ENCODE peak calls at places on chromosomes 1 and 21, in eight cellular contexts. E, X, L, H, U, D, Y and Z are unnamed samples.

GRCh38 chr21:27369962-27370578 is 403.2 kb upstream of the ADAMTS5 start:
- DNase-seq in X (no peak), U (no peak), D (no peak), H (no peak), L (no peak), Y (no peak), E (no peak), Z (no peak)

GRCh38 chr1:242120432-242120831 is 121.5 kb upstream of the MAP1LC3C start:
- DNase-seq in H (no peak), L (no peak), D (no peak), E (no peak), Y (no peak), X (no peak), U (no peak), Z (no peak)

GRCh38 chr1:5296135-5296930 is 641.9 kb downstream of the AJAP1 start:
- DNase-seq in D (no peak), X (no peak), Y (no peak), L (no peak), E (no peak), U (no peak), H (no peak), Z (no peak)

GRCh38 chr1:27633298-27633610 is 1.7 kb downstream of the FGR start:
- DNase-seq in D (no peak), H (no peak), L (no peak), E (no peak), X (no peak), Y (no peak), U (no peak), Z (no peak)

GRCh38 chr1:150869683-150870082 is 6.7 kb downstream of the ARNT start:
- DNase-seq in H (no peak), D (no peak), E (no peak), Y (no peak), L (no peak), U (no peak), X (no peak), Z (no peak)

GRCh38 chr21:33820371-33820770 is 95.2 kb downstream of the ATP5PO start:
- DNase-seq in L (no peak), X (no peak), E (no peak), H (no peak), D (no peak), Y (no peak), U (no peak), Z (no peak)

GRCh38 chr21:26850116-26850643 is 5.0 kb upstream of the ADAMTS1 start:
- DNase-seq in L (peak), H (no peak), X (no peak), U (peak), E (no peak), D (no peak), Y (peak), Z (no peak)

GRCh38 chr1:15272009-15272781 is 25.2 kb downstream of the FHAD1 start:
- DNase-seq in E (peak), D (peak), H (no peak), U (peak), Y (peak), X (peak), L (peak), Z (no peak)

GRCh38 chr1:78069784-78070183 is 24.0 kb downstream of the GIPC2 start:
- DNase-seq in X (no peak), L (no peak), D (no peak), H (no peak), Y (no peak), E (no peak), U (no peak), Z (no peak)

GRCh38 chr1:2824999-2825398 is 23.5 kb upstream of the TTC34 start:
- DNase-seq in Y (no peak), L (no peak), X (no peak), E (no peak), D (no peak), U (no peak), H (no peak), Z (no peak)

GRCh38 chr1:184407816-184408510 is 21.1 kb downstream of the C1orf21 start:
- DNase-seq in U (no peak), Y (peak), L (peak), D (no peak), X (no peak), H (no peak), E (no peak), Z (no peak)

GRCh38 chr1:165287329-165287728 is 69.2 kb downstream of the LMX1A start:
- DNase-seq in U (no peak), H (no peak), Y (no peak), D (no peak), E (no peak), L (no peak), X (no peak), Z (no peak)

GRCh38 chr1:205073511-205073910 is 10.7 kb downstream of the TMEM81 start:
- DNase-seq in D (no peak), Y (no peak), E (no peak), X (no peak), U (no peak), L (no peak), H (no peak), Z (no peak)

GRCh38 chr1:241270016-241270415 is 87.0 kb downstream of the RGS7 start:
- DNase-seq in X (no peak), H (no peak), L (no peak), E (no peak), Y (no peak), U (no peak), D (no peak), Z (no peak)

GRCh38 chr1:172753964-172754363 is 95.1 kb downstream of the FASLG start:
- DNase-seq in X (no peak), H (no peak), U (no peak), Y (no peak), E (no peak), L (no peak), D (no peak), Z (no peak)

GRCh38 chr1:113783254-113784103 is 24.2 kb upstream of the PHTF1 start:
- DNase-seq in H (no peak), X (no peak), U (no peak), D (no peak), Y (peak), E (peak), L (peak), Z (peak)

GRCh38 chr1:71413441-71414170 is 332.8 kb upstream of the ZRANB2 start:
- DNase-seq in D (no peak), X (no peak), U (no peak), H (no peak), E (no peak), L (no peak), Y (no peak), Z (no peak)

GRCh38 chr1:32400876-32401631 is 6.8 kb upstream of the BSDC1 start:
- DNase-seq in Y (peak), X (peak), E (peak), L (peak), H (peak), D (peak), U (peak), Z (peak)

GRCh38 chr21:28669331-28669730 is 323.3 kb downstream of the LTN1 start:
- DNase-seq in D (no peak), U (no peak), E (no peak), X (no peak), H (no peak), Y (no peak), L (peak), Z (no peak)

GRCh38 chr1:25902462-25902861 is 3.8 kb downstream of the STMN1 start:
- DNase-seq in L (no peak), Y (no peak), E (no peak), D (no peak), H (no peak), U (no peak), X (no peak), Z (no peak)

GRCh38 chr1:215018555-215018954 is 64.0 kb upstream of the KCNK2 start:
- DNase-seq in U (no peak), H (no peak), E (no peak), D (no peak), Y (peak), L (peak), X (peak), Z (no peak)

GRCh38 chr1:26102046-26102925 is 9.3 kb upstream of the PDIK1L start:
- DNase-seq in L (peak), H (no peak), X (no peak), U (no peak), D (no peak), E (no peak), Y (no peak), Z (no peak)

GRCh38 chr1:243916160-243916559 is 66.1 kb upstream of the AKT3 start:
- DNase-seq in E (no peak), U (no peak), L (peak), H (no peak), X (no peak), D (no peak), Y (peak), Z (no peak)

GRCh38 chr1:15755643-15756040 is 3.0 kb upstream of the FBLIM1 start:
- DNase-seq in E (no peak), L (no peak), U (no peak), X (no peak), D (no peak), H (no peak), Y (no peak), Z (no peak)

GRCh38 chr1:14392887-14393365 is 205.6 kb upstream of the KAZN start:
- DNase-seq in E (no peak), X (no peak), Y (no peak), H (no peak), L (no peak), U (no peak), D (no peak), Z (no peak)

GRCh38 chr1:177710973-177711372 is 258.9 kb downstream of the SEC16B start:
- DNase-seq in Y (no peak), E (no peak), X (no peak), U (no peak), D (no peak), H (no peak), L (no peak), Z (no peak)

GRCh38 chr1:172136925-172137324 is 283.6 kb upstream of the C1orf105 start:
- DNase-seq in H (no peak), X (no peak), Y (no peak), D (no peak), E (no peak), L (no peak), U (no peak), Z (no peak)

DNA sequence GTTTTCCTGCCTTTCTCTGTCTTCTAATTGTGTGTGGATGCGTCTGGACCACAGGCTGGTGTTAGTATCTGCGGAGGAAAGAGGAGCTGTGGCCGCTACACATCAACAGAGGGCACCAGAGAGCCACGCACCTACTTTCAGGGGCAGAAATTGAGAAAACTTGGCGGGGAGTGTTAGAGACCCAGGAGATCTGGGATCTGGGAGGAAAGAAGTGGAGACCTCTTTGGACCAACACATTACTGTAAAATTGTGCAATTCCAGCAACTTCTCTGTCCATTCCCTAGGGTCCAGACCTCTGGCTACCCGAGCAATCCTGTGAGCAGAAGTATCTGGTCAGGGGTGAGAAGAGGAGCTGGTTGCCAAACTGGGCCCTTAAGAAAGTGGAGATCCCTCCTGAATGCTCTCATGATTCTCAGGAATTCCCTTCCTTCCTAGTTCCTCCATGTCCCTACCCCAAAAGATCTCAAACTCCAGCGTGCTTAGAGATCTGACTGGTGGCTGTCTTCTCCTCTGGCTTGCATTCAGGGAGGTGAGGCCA is 1.3 kb upstream of the KIRREL1 start:
- DNase-seq in X (no peak), L (peak), D (peak), U (peak), E (peak), H (peak), Y (peak), Z (peak)
- H3K27ac ChIP-seq in X (no peak), L (peak), D (peak), U (peak), E (no peak), H (no peak), Y (no peak), Z (no peak)

GRCh38 chr1:179828554-179829110 is 49.0 kb downstream of the TOR1AIP2 start:
- DNase-seq in Y (no peak), D (no peak), E (no peak), U (no peak), H (no peak), L (no peak), X (no peak), Z (no peak)

GRCh38 chr1:179826626-179827280 is 50.9 kb downstream of the TOR1AIP2 start:
- DNase-seq in L (no peak), H (no peak), U (no peak), X (no peak), E (no peak), Y (no peak), D (no peak), Z (no peak)

GRCh38 chr1:179831852-179832699 is 45.5 kb downstream of the TOR1AIP2 start:
- DNase-seq in H (no peak), X (no peak), E (peak), L (peak), D (no peak), Y (peak), U (no peak), Z (peak)

GRCh38 chr1:179825798-179826460 is 51.7 kb downstream of the TOR1AIP2 start:
- DNase-seq in H (no peak), X (no peak), D (no peak), L (no peak), Y (no peak), E (no peak), U (no peak), Z (no peak)

GRCh38 chr1:179831225-179831624 is 46.4 kb downstream of the TOR1AIP2 start:
- DNase-seq in D (no peak), E (peak), L (no peak), U (no peak), X (no peak), H (no peak), Y (no peak), Z (peak)
- H3K27ac ChIP-seq in D (no peak), E (no peak), L (no peak), U (no peak), X (no peak), H (peak), Y (no peak), Z (peak)

GRCh38 chr1:200659269-200659668 is 10.4 kb downstream of the DDX59 start:
- DNase-seq in D (no peak), E (no peak), U (no peak), H (no peak), L (peak), Y (peak), X (peak), Z (no peak)
- H3K27ac ChIP-seq in D (no peak), E (no peak), U (no peak), H (no peak), L (no peak), Y (peak), X (no peak), Z (no peak)

GRCh38 chr1:181112071-181112929 is 23.8 kb downstream of the IER5 start:
- DNase-seq in D (peak), X (peak), L (peak), U (no peak), E (peak), H (no peak), Y (peak), Z (no peak)
- H3K27ac ChIP-seq in D (no peak), X (peak), L (peak), U (no peak), E (peak), H (no peak), Y (peak), Z (no peak)

GRCh38 chr1:214012418-214012817 is 24.6 kb downstream of the PROX1 start:
- DNase-seq in Y (no peak), X (no peak), D (no peak), E (no peak), L (no peak), H (no peak), U (no peak), Z (no peak)

GRCh38 chr1:214018605-214019268 is 31.0 kb downstream of the PROX1 start:
- DNase-seq in E (no peak), X (no peak), Y (no peak), D (no peak), H (no peak), U (no peak), L (no peak), Z (no peak)

GRCh38 chr1:214013614-214014377 is 26.0 kb downstream of the PROX1 start:
- DNase-seq in Y (no peak), D (no peak), U (no peak), X (no peak), H (no peak), E (no peak), L (no peak), Z (no peak)

GRCh38 chr1:214010717-214011116 is 22.9 kb downstream of the PROX1 start:
- DNase-seq in D (no peak), H (no peak), E (no peak), L (no peak), X (no peak), Y (no peak), U (no peak), Z (no peak)

GRCh38 chr1:214014730-214015129 is 27.0 kb downstream of the PROX1 start:
- DNase-seq in Y (no peak), E (no peak), U (no peak), D (no peak), H (no peak), L (no peak), X (no peak), Z (no peak)
- H3K27ac ChIP-seq in Y (no peak), E (peak), U (no peak), D (peak), H (no peak), L (no peak), X (no peak), Z (no peak)

DNA sequence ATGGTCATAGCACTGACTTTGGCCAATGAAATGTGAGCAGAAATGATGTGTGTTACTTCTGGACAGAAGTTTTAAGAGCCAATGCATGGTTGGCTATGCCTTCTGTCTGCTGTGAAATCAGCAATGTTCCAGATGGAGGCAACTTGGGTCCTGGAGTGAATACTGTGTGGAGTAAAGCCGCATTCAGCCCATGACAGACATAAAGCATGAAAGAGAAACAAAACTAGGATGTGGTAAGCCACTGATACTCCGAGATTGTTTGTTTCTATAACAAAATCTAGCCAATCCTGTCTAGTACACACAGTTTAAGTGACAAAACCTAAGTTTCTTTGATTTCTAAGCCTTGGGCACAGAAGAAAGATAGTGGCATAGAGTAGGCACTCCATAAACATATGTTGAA is 47.1 kb upstream of the ARHGAP29 start:
- DNase-seq in Y (no peak), H (no peak), E (no peak), D (no peak), U (no peak), X (no peak), L (peak), Z (no peak)
- H3K27ac ChIP-seq in Y (no peak), H (no peak), E (no peak), D (no peak), U (no peak), X (no peak), L (peak), Z (no peak)

GRCh38 chr1:30697977-30698376 is 25.4 kb downstream of the MATN1 start:
- DNase-seq in U (no peak), X (no peak), Y (peak), D (peak), E (no peak), H (no peak), L (peak), Z (no peak)
- H3K27ac ChIP-seq in U (no peak), X (no peak), Y (no peak), D (no peak), E (no peak), H (no peak), L (no peak), Z (no peak)

DNA sequence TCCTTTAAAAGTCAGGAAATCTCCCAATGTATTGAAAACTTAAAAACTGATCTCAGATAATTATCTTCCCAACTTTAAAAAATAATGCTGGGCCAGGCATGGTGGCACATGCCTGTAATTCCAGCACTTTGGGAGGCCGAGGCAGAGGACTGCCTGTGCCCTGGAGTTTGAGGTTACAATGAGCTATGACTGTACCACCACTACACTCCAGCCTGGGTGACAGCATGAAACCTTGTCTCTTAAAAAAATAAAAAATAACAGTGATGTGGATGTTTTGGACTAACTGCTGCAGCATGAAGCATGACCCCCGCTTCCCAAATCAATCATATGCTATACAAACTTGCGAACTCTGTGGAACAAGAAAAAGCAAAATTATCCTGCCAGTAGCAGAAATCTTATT is 186.3 kb downstream of the RERE start:
- DNase-seq in Y (peak), E (no peak), L (peak), X (no peak), U (no peak), D (no peak), H (no peak), Z (no peak)
- H3K27ac ChIP-seq in Y (no peak), E (no peak), L (no peak), X (no peak), U (no peak), D (no peak), H (no peak), Z (no peak)

GRCh38 chr1:180539103-180539502 is 19.7 kb upstream of the OVAAL start:
- DNase-seq in L (no peak), X (no peak), E (no peak), D (no peak), Y (no peak), U (no peak), H (no peak), Z (no peak)

GRCh38 chr1:180542113-180542512 is 16.7 kb upstream of the OVAAL start:
- DNase-seq in D (no peak), U (no peak), X (no peak), Y (no peak), L (peak), H (no peak), E (no peak), Z (no peak)

GRCh38 chr1:180544050-180544449 is 14.7 kb upstream of the OVAAL start:
- DNase-seq in E (no peak), D (no peak), X (no peak), L (no peak), H (no peak), U (no peak), Y (no peak), Z (no peak)

GRCh38 chr1:180542530-180543171 is 16.1 kb upstream of the OVAAL start:
- DNase-seq in E (no peak), D (no peak), U (no peak), L (peak), Y (peak), X (no peak), H (no peak), Z (no peak)

GRCh38 chr1:180540697-180541594 is 17.8 kb upstream of the OVAAL start:
- DNase-seq in L (peak), H (no peak), D (peak), X (no peak), U (no peak), E (no peak), Y (peak), Z (no peak)
- H3K27ac ChIP-seq in L (no peak), H (no peak), D (peak), X (no peak), U (no peak), E (peak), Y (no peak), Z (no peak)